ENCODE peak calls at places on chromosomes 1 and 21, in five cellular contexts. P is ovary; U is CD4-positive, alpha-beta T cell; G is OCI-LY7; B is neural progenitor cell. A is an unnamed sample.

GRCh38 chr21:39332175-39332574 is 16.7 kb downstream of the HMGN1 start:
- DNase-seq in P (no peak), U (no peak), G (no peak), B (no peak), A (no peak)

GRCh38 chr1:233240839-233241682 is 54.5 kb downstream of the PCNX2 start:
- DNase-seq in P (peak), U (no peak), G (no peak), B (peak), A (peak)

GRCh38 chr1:181390350-181391080 is 92.8 kb upstream of the CACNA1E start:
- DNase-seq in P (no peak), U (no peak), G (no peak), B (no peak), A (peak)

GRCh38 chr21:28444567-28444966 is 548.1 kb downstream of the LTN1 start:
- DNase-seq in P (no peak), U (no peak), G (no peak), B (no peak), A (no peak)

GRCh38 chr1:174850726-174851125 is 149.0 kb upstream of the CACYBP start:
- DNase-seq in P (no peak), U (no peak), G (no peak), B (no peak), A (no peak)

GRCh38 chr1:31575373-31576140 is 758 bp upstream of the TINAGL1 start:
- DNase-seq in P (no peak), U (no peak), G (no peak), B (peak), A (peak)

GRCh38 chr1:66250483-66250882 is 283.5 kb upstream of the SGIP1 start:
- DNase-seq in P (no peak), U (no peak), G (no peak), B (no peak), A (no peak)

GRCh38 chr1:86998727-86999126 is 84.3 kb downstream of the HS2ST1 start:
- DNase-seq in P (no peak), U (no peak), G (no peak), B (no peak), A (no peak)

GRCh38 chr1:75392278-75392677 is 218.6 kb downstream of the SLC44A5 start:
- DNase-seq in P (no peak), U (no peak), G (no peak), B (no peak), A (no peak)

GRCh38 chr1:78126506-78126905 is 80.7 kb downstream of the GIPC2 start:
- DNase-seq in P (no peak), U (no peak), G (no peak), B (no peak), A (no peak)

GRCh38 chr1:71414229-71414628 is 333.4 kb upstream of the ZRANB2 start:
- DNase-seq in P (no peak), U (no peak), G (no peak), B (no peak), A (no peak)

GRCh38 chr1:74504125-74505065 is 8.0 kb downstream of the LRRC53 start:
- DNase-seq in P (peak), U (peak), G (peak), B (peak), A (peak)

GRCh38 chr1:184790642-184791041 is 36.0 kb upstream of the EDEM3 start:
- DNase-seq in P (no peak), U (no peak), G (no peak), B (no peak), A (no peak)

GRCh38 chr21:37525810-37526209 is 159.2 kb downstream of the DYRK1A start:
- DNase-seq in P (no peak), U (no peak), G (no peak), B (no peak), A (no peak)

GRCh38 chr1:160158031-160158430 is 6.6 kb downstream of the ATP1A4 start:
- DNase-seq in P (no peak), U (no peak), G (no peak), B (no peak), A (no peak)

GRCh38 chr1:163771637-163772036 is 449.9 kb downstream of the NUF2 start:
- DNase-seq in P (no peak), U (no peak), G (no peak), B (no peak), A (no peak)

GRCh38 chr1:118960567-118961136 is 27.5 kb downstream of the TBX15 start:
- DNase-seq in P (no peak), U (no peak), G (peak), B (no peak), A (no peak)

GRCh38 chr1:118958140-118958539 is 30.0 kb downstream of the TBX15 start:
- DNase-seq in P (no peak), U (no peak), G (no peak), B (no peak), A (no peak)

GRCh38 chr1:118958937-118959631 is 29.1 kb downstream of the TBX15 start:
- DNase-seq in P (no peak), U (no peak), G (peak), B (no peak), A (no peak)

GRCh38 chr1:118961156-118961555 is 27.0 kb downstream of the TBX15 start:
- DNase-seq in P (no peak), U (no peak), G (no peak), B (no peak), A (no peak)

DNA sequence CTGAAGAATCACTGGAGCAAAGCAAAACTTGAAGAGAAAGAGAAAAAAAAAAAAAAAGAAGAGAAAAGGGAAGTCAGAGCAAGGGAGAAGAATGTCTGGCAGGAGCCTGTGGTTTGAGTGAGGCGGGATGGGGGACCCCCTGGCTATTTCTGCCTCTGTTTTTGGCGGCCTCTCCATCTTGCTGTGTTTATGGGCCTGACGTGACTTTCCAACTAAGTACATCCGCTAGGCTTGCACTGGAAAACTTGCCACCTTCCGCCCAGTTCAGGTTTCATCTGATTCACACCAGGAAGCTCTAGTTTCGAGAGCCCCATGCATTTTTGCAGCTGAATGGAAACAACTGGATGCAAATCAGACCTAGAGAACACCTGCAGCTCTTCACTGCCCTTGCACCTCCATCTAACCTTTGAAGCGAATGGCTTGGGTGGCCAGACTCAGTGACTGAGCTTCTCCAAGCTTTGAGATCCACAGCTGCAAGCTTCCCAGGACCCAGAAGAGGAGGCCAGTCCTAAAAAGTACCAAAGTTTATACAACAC is 28.0 kb downstream of the TBX15 start:
- DNase-seq in P (no peak), U (no peak), G (peak), B (no peak), A (no peak)
- H3K27ac ChIP-seq in P (no peak), U (no peak), G (peak), B (no peak), A (no peak)

GRCh38 chr1:54425152-54425584 is 19.0 kb upstream of the SSBP3 start:
- DNase-seq in P (no peak), U (no peak), G (no peak), B (no peak), A (no peak)
- TF ChIP-seq CTCF in P (no peak), U (no peak), G (no peak), B (no peak), A (no peak)

DNA sequence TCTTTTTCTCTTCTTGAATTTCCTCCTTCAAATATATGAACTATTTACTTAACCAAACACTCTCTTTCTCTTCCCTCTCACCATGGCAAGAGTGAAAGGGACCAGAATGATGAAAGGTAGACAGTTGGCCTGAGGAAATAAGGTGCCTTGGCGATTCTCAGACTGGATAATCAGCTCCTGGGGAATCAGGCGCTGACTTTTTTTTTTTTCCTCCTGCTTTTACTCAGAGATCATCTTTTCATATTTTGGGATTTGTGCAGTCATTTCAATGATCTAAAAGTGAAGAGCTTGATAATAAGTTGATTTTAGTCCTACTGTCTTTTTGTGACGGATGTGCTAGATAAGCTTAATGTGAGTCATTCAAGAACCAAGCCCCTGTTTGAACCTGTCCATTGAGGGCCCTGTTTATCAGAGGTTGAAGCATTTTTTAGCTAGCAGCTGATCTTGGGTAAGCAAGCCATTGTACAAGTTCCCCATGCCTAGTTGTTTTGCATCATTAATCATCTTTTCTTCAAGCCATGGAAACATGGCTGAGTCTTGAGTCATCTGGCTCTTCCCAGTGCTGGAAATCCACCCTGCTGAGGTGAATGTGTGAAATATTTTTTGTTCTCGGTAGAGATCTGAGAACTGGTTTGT is 40.8 kb downstream of the ITSN1 start:
- DNase-seq in P (no peak), U (no peak), G (no peak), B (no peak), A (no peak)
- H3K27ac ChIP-seq in P (no peak), U (no peak), G (no peak), B (no peak), A (no peak)

DNA sequence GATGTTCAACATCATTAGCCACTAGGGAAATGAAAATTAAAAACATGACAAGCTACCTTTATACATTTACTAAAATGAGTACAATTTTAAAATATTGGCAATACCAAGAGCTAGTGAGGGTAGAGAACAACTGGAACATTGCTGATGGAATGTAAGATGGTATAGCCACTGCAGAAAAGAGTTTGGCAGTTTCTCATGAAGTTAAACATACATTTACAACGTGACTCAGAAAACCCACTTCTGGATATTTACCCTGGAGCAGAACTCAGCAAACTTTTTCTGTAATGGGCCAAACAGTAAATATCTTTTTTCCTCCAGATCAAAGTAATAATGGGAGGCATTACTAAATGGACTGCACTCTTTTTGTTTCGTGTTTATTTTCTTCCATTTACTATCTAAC is 22.1 kb downstream of the LPGAT1 start:
- DNase-seq in P (no peak), U (no peak), G (no peak), B (no peak), A (no peak)
- TF ChIP-seq CTCF in P (no peak), U (no peak), G (no peak), B (no peak), A (no peak)

GRCh38 chr1:64984737-64985136 is 18.4 kb upstream of the JAK1 start:
- DNase-seq in P (no peak), U (no peak), G (no peak), B (no peak), A (no peak)
- H3K27ac ChIP-seq in P (no peak), U (no peak), G (no peak), B (no peak), A (no peak)

DNA sequence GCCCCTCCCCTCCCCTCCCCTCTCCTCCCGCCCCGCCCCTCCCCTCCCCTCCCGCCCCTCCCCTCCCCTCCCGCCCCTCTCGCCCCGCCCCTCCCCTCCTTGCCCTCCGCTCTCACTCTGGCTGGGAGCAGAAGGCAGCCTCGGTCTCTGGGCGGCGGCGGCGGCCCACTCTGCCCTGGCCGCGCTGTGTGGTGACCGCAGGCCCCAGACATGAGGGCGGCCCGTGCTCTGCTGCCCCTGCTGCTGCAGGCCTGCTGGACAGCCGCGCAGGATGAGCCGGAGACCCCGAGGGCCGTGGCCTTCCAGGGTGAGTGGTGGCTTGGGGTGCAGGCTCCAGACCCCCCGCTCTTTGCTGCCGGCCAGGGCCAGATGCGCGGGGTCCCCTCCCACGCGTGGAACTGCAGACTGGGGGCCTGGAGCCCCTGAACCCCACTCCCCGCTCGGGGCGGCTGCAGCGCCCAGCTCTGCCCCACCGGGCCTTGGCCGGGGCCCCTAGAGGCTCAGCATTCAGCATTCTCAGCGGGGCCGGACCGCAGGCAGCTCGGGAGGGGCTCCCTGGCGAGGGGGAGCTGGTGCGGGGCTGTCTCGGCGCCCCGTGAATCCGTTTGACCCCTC is at the start of gene COL6A1:
- DNase-seq in P (peak), U (peak), G (no peak), B (peak), A (peak)
- TF ChIP-seq CTCF in P (no peak), U (no peak), G (no peak), B (no peak), A (no peak)

GRCh38 chr1:39105841-39106765 is 80.0 kb downstream of the NDUFS5 start:
- DNase-seq in P (peak), U (no peak), G (no peak), B (peak), A (peak)

GRCh38 chr1:39103321-39104157 is 77.4 kb downstream of the NDUFS5 start:
- DNase-seq in P (no peak), U (no peak), G (no peak), B (no peak), A (no peak)

GRCh38 chr1:39102537-39103320 is 76.6 kb downstream of the NDUFS5 start:
- DNase-seq in P (peak), U (no peak), G (peak), B (peak), A (peak)

GRCh38 chr1:39105061-39105840 is 79.1 kb downstream of the NDUFS5 start:
- DNase-seq in P (peak), U (peak), G (peak), B (peak), A (peak)

GRCh38 chr1:39104158-39105060 is 78.3 kb downstream of the NDUFS5 start:
- DNase-seq in P (peak), U (no peak), G (no peak), B (peak), A (peak)
- H3K27ac ChIP-seq in P (peak), U (no peak), G (no peak), B (peak), A (peak)